ENCODE peak calls at places on chromosomes 5 and 9, in seven cellular contexts. O is IMR-90, K is neuronal stem cell, E is H9, S is mesenchymal stem cell, R is mesendoderm, L is H1. J is an unnamed sample.

GRCh38 chr5:65928860-65929259 is 2.5 kb downstream of the ERBIN start:
- DNase-seq in O (no peak), K (no peak), E (no peak), S (no peak), R (no peak), L (no peak), J (no peak)

GRCh38 chr5:133552925-133553525 is 59.3 kb downstream of the FSTL4 start:
- DNase-seq in O (peak), K (peak), E (peak), S (peak), R (peak), L (peak), J (peak)

GRCh38 chr5:130109152-130109551 is 204.9 kb downstream of the CHSY3 start:
- DNase-seq in O (peak), K (peak), E (no peak), S (peak), R (peak), L (no peak), J (no peak)

GRCh38 chr9:83933804-83934203 is 12.6 kb upstream of the KIF27 start:
- DNase-seq in O (peak), K (no peak), E (no peak), S (peak), R (no peak), L (no peak), J (peak)

GRCh38 chr5:13553896-13554295 is 390.6 kb downstream of the DNAH5 start:
- DNase-seq in O (no peak), K (peak), E (peak), S (no peak), R (peak), L (peak), J (peak)

GRCh38 chr5:122816726-122817125 is 28.7 kb upstream of the SNX24 start:
- DNase-seq in O (no peak), K (no peak), E (no peak), S (no peak), R (no peak), L (no peak), J (no peak)

GRCh38 chr5:112419596-112420110 is 576 bp upstream of the EPB41L4A start:
- DNase-seq in O (no peak), K (peak), E (peak), S (peak), R (peak), L (peak), J (peak)

GRCh38 chr5:38591450-38591849 is 35.0 kb upstream of the LIFR start:
- DNase-seq in O (peak), K (no peak), E (no peak), S (peak), R (no peak), L (no peak), J (no peak)

GRCh38 chr9:120398286-120398685 is 181.7 kb downstream of the CDK5RAP2 start:
- DNase-seq in O (peak), K (no peak), E (no peak), S (no peak), R (no peak), L (no peak), J (no peak)

GRCh38 chr9:86263876-86264275 is 4.4 kb upstream of the C9orf153 start:
- DNase-seq in O (peak), K (no peak), E (no peak), S (no peak), R (no peak), L (no peak), J (no peak)

GRCh38 chr9:79104951-79105350 is 466.8 kb upstream of the TLE4 start:
- DNase-seq in O (no peak), K (no peak), E (no peak), S (no peak), R (no peak), L (no peak), J (no peak)

GRCh38 chr5:134174841-134175839 is 1.6 kb downstream of the SKP1 start:
- DNase-seq in O (peak), K (no peak), E (no peak), S (peak), R (peak), L (no peak), J (no peak)

GRCh38 chr9:14314424-14314928 is 535 bp upstream of the NFIB start:
- DNase-seq in O (peak), K (no peak), E (peak), S (peak), R (peak), L (no peak), J (peak)

GRCh38 chr5:61732796-61733195 is 400.7 kb downstream of the ZSWIM6 start:
- DNase-seq in O (no peak), K (no peak), E (no peak), S (no peak), R (no peak), L (no peak), J (no peak)

GRCh38 chr9:70933318-70933717 is 188.1 kb downstream of the TRPM3 start:
- DNase-seq in O (peak), K (no peak), E (no peak), S (no peak), R (no peak), L (no peak), J (no peak)

GRCh38 chr5:141330299-141331080 is at the start of gene PCDHGA1:
- DNase-seq in O (peak), K (no peak), E (no peak), S (no peak), R (peak), L (no peak), J (no peak)

GRCh38 chr9:70772591-70772990 is 348.8 kb downstream of the TRPM3 start:
- DNase-seq in O (no peak), K (no peak), E (no peak), S (no peak), R (no peak), L (no peak), J (no peak)

GRCh38 chr5:31639488-31640011 is 619 bp downstream of the PDZD2 start:
- DNase-seq in O (no peak), K (no peak), E (no peak), S (peak), R (peak), L (peak), J (no peak)

GRCh38 chr5:53091304-53091703 is 18.3 kb downstream of the MOCS2 start:
- DNase-seq in O (peak), K (no peak), E (no peak), S (peak), R (peak), L (no peak), J (no peak)

GRCh38 chr5:149273950-149274349 is 2.3 kb downstream of the AFAP1L1 start:
- DNase-seq in O (no peak), K (no peak), E (no peak), S (no peak), R (peak), L (no peak), J (peak)

GRCh38 chr5:72985719-72986118 is 29.9 kb downstream of the FCHO2 start:
- DNase-seq in O (no peak), K (no peak), E (no peak), S (no peak), R (no peak), L (no peak), J (no peak)

GRCh38 chr5:1119312-1119831 is 7.5 kb upstream of the SLC12A7 start:
- DNase-seq in O (no peak), K (no peak), E (no peak), S (no peak), R (no peak), L (no peak), J (no peak)

DNA sequence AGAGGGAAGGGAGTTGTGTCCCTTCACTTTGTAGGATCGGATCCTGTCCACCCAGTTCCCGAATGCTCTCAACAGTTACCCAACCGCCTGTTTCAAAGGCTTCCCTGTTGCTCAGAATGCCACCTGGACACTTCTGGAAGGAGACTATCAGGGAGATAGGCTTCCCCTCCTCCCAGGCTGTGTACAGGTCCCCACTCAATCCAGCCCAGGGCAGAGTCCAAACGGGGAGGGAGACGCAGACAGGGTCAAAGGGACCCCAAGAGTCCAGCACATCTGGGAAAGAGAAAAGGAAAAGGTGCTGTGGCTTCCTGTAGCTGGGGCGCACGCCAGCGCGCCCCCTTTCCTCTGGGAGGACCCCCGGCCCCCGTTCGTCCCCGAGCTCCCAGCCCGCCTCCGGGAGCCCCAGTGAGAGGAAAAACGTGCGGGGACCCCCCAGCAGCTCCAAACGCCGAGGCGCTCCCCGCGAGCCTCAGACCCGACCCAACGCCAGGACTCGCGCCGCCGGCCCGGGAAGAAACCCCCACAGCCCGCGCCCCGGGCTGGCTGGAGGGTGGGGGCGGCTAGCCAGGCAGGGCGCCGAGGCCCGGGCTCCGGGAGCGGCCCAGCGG is 640 bp downstream of the SURF4 start:
- DNase-seq in O (peak), K (peak), E (no peak), S (peak), R (peak), L (no peak), J (peak)
- H2BK120ac ChIP-seq in O (peak), K (no peak), E (no peak), S (peak), R (peak), L (no peak), J (peak)

DNA sequence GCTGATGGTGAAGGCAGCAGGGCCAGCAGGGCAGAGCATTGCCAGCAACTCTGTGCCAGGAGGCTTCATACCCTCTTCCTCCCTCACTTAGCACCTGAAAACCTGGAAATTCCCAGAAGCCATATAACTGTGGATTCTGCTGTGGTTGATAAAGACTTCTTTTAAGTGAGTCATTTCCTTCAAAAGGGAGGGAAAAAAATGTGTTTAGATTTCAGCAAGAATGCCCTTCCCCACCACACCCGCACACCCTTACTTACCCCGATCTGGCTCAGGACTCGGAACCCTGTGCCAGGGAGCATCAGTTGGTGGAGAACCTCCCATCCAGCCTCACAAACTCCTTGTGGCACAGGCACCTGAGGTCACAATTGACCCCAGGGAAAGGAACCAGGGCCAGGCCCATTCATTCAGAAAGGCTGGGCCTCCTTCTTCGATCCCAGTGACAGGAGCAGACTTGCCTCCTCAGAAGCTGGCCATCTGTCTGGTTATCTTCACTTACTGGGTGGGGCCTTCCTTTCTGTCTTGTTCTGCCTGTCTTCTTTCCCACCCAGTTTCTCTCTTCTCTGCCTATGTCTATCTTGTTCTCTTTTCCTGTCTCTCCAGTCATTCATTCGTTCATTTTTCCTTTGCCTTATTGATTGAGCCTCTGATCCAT is 62.6 kb downstream of the PLAC8L1 start:
- DNase-seq in O (peak), K (no peak), E (no peak), S (peak), R (no peak), L (no peak), J (peak)
- H3K27ac ChIP-seq in O (no peak), K (no peak), E (no peak), S (peak), R (no peak), L (no peak), J (no peak)

GRCh38 chr5:121399879-121400278 is 451.8 kb upstream of the FTMT start:
- DNase-seq in O (no peak), K (no peak), E (no peak), S (no peak), R (no peak), L (no peak), J (no peak)
- H2BK120ac ChIP-seq in O (no peak), K (no peak), E (no peak), S (no peak), R (no peak), L (no peak), J (no peak)

GRCh38 chr5:178331491-178331981 is 98.9 kb upstream of the PHYKPL start:
- DNase-seq in O (no peak), K (no peak), E (no peak), S (no peak), R (no peak), L (no peak), J (peak)
- H3K27ac ChIP-seq in O (no peak), K (no peak), E (no peak), S (no peak), R (no peak), L (no peak), J (no peak)

GRCh38 chr5:10596886-10597451 is 33.1 kb downstream of the ANKRD33B start:
- DNase-seq in O (no peak), K (no peak), E (no peak), S (peak), R (no peak), L (no peak), J (no peak)
- H2BK120ac ChIP-seq in O (no peak), K (no peak), E (no peak), S (no peak), R (no peak), L (no peak), J (no peak)

DNA sequence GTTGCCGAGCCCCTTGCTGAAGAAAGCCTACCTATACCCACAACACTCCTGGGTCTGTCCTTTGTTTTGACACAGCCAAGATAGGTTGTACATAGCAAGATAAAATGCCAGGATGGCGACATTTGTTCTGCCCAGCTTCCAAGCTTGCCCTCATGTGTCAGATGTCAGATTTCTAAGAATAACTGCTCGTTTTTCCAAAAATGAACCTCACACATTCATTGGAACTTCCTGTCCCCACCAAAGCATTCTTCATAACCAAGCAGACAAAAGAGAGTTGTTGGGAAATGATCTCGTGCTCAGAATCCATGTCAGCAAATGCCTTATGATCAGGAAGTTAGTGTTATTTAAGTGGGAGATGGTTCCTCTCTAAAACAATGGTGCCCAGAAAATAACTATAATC is 210.1 kb downstream of the ZNF608 start:
- DNase-seq in O (no peak), K (no peak), E (no peak), S (no peak), R (no peak), L (no peak), J (no peak)
- H3K27ac ChIP-seq in O (no peak), K (no peak), E (no peak), S (no peak), R (no peak), L (no peak), J (no peak)

J was measured in trophoblast cell.